ENCODE peak calls at places on chromosomes 13 and 19, in six cellular contexts. F is trophoblast cell, J is A549, W is left lung, D is neural progenitor cell, Z is esophagus squamous epithelium. X is an unnamed sample.

GRCh38 chr13:33751151-33751550 is 66.8 kb upstream of the RFC3 start:
- DNase-seq in F (peak; percentile 2), J (no peak), W (no peak), D (no peak), Z (no peak), X (no peak)

GRCh38 chr13:110548891-110549794 is 12.4 kb downstream of the RAB20 start:
- DNase-seq in F (peak; percentile 70), J (no peak), W (no peak), D (no peak), Z (no peak), X (no peak)

GRCh38 chr13:110625771-110626321 is 10.5 kb downstream of the NAXD start:
- DNase-seq in F (no peak), J (no peak), W (peak; percentile 65), D (no peak), Z (no peak), X (no peak)

GRCh38 chr19:16040642-16041041 is 35.7 kb upstream of the TPM4 start:
- DNase-seq in F (no peak), J (no peak), W (no peak), D (no peak), Z (no peak), X (no peak)

GRCh38 chr19:30180691-30181090 is 191.5 kb upstream of the ZNF536 start:
- DNase-seq in F (no peak), J (no peak), W (no peak), D (no peak), Z (no peak), X (no peak)

GRCh38 chr19:43525836-43526771 is 897 bp downstream of the ETHE1 start:
- DNase-seq in F (peak; percentile 48), J (no peak), W (no peak), D (peak; percentile 45), Z (no peak), X (no peak)

GRCh38 chr19:35977446-35978222 is 17.4 kb upstream of the SDHAF1 start:
- DNase-seq in F (no peak), J (peak; percentile 66), W (peak; percentile 49), D (peak; percentile 79), Z (no peak), X (no peak)

GRCh38 chr13:41456768-41457588 is at the start of gene RGCC:
- DNase-seq in F (peak; percentile 81), J (peak; percentile 36), W (peak; percentile 97), D (peak; percentile 87), Z (peak; percentile 24), X (peak; percentile 73)

GRCh38 chr19:44282846-44283245 is 22.0 kb downstream of the ZNF235 start:
- DNase-seq in F (no peak), J (no peak), W (no peak), D (no peak), Z (no peak), X (no peak)

GRCh38 chr19:14545716-14546082 is 16.3 kb downstream of the TECR start:
- DNase-seq in F (no peak), J (no peak), W (no peak), D (no peak), Z (no peak), X (no peak)
- H3K4me3 ChIP-seq in F (peak overlapping the region; percentile 23), J (no peak overlapping the region), W (no peak overlapping the region), D (no peak overlapping the region), Z (no peak overlapping the region), X (no peak overlapping the region)

DNA sequence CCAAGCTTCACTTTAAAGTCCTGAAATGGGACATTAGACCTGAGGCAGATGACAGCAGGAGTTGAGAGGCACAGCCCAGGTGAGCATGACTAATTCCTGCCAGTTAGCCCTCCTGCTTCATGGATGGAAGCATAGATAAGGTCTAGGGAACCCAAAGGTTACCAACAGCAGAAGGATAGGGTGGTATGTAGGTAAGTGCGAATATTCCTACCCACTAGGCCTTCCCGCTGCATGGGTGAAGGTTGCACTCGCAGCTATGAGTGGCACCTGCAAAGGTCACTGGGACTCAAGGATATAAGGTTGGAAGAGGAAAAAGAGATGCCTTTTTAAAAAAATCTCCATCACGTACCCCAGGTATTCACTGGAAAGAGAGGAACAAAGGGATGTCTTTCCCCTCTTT is 12.2 kb upstream of the MLLT1 start:
- DNase-seq in F (no peak), J (no peak), W (no peak), D (peak; percentile 26), Z (no peak), X (no peak)
- H3K9me3 ChIP-seq in F (peaks cover 41% of the 10 kb centered on the region), J (peaks cover 11% of the 10 kb centered on the region), W (peaks cover 11% of the 10 kb centered on the region), D (peaks cover 4% of the 10 kb centered on the region), Z (peaks cover 66% of the 10 kb centered on the region), X (peaks cover 2% of the 10 kb centered on the region)

DNA sequence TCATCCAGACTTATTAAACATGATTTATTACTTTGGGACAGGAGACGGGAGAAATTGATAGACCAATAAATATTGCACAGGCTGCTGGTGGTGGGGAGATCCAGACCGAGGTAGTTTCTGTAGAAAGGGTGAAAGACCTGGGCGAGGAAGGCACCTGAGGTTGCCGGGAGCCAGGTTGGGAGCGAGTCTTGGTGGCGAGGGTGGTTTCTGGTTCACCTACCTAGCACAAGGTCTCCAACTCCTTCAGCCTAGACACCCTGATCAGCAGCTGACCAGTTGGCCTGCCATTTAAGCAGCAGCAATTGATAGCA is 7.0 kb downstream of the EMP3 start:
- DNase-seq in F (no peak), J (no peak), W (no peak), D (no peak), Z (no peak), X (no peak)
- H3K4me3 ChIP-seq in F (no peak overlapping the region), J (peak overlapping the region; percentile 52), W (peak overlapping the region; percentile 45), D (peak overlapping the region; percentile 49), Z (peak overlapping the region; percentile 54), X (no peak overlapping the region)

GRCh38 chr13:30978981-30979956 is 46.8 kb downstream of the TEX26 start:
- DNase-seq in F (no peak), J (no peak), W (no peak), D (peak; percentile 83), Z (no peak), X (no peak)
- H3K9me3 ChIP-seq in F (no peaks in the 10 kb centered on the region), J (no peaks in the 10 kb centered on the region), W (no peaks in the 10 kb centered on the region), D (no peaks in the 10 kb centered on the region), Z (no peaks in the 10 kb centered on the region), X (peaks cover 2% of the 10 kb centered on the region)

GRCh38 chr13:43802511-43802910 is 15.7 kb upstream of the ENOX1 start:
- DNase-seq in F (no peak), J (no peak), W (no peak), D (no peak), Z (no peak), X (no peak)

GRCh38 chr13:43805071-43805468 is 18.3 kb upstream of the ENOX1 start:
- DNase-seq in F (peak; percentile 58), J (peak; percentile 55), W (no peak), D (no peak), Z (no peak), X (peak; percentile 69)

GRCh38 chr13:43800828-43801227 is 14.1 kb upstream of the ENOX1 start:
- DNase-seq in F (no peak), J (no peak), W (no peak), D (no peak), Z (no peak), X (no peak)

GRCh38 chr13:43805681-43806128 is 18.9 kb upstream of the ENOX1 start:
- DNase-seq in F (peak; percentile 51), J (peak; percentile 11), W (no peak), D (no peak), Z (no peak), X (no peak)

DNA sequence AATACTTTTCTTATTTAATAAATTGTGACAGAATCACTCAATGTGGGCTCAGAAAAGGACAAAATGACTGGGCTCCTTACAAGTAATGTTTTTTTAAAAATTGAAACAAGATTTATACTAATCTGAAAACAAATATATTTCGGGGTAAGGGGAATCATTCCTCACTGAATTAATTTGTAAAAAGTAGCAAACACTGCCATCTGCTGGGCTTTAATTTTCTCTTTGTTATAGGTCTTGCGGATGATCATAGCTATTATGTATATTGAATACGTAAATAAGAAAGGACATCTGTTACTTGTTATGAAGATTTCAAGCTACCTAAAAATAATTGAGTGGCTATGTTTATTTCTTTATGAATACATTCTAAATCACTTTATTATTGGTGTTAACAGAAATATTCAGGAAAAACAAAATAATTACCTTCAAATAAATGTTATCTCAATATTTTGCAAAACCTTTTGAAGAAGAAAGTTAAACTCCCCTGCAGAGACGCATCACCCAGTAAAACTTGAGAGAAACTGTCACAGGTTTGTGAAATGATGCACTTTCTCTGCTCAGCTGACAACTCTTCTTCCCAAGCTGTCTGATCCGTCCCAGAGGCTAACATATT is 17.8 kb upstream of the ENOX1 start:
- DNase-seq in F (peak; percentile 42), J (peak; percentile 9), W (no peak), D (peak; percentile 71), Z (no peak), X (no peak)
- H3K4me3 ChIP-seq in F (no peak overlapping the region), J (peak overlapping the region; percentile 24), W (no peak overlapping the region), D (no peak overlapping the region), Z (no peak overlapping the region), X (no peak overlapping the region)

GRCh38 chr13:108005231-108005630 is 210.1 kb downstream of the LIG4 start:
- DNase-seq in F (no peak), J (no peak), W (no peak), D (no peak), Z (no peak), X (no peak)
- H3K9me3 ChIP-seq in F (no peaks in the 10 kb centered on the region), J (no peaks in the 10 kb centered on the region), W (no peaks in the 10 kb centered on the region), D (no peaks in the 10 kb centered on the region), Z (no peaks in the 10 kb centered on the region), X (no peaks in the 10 kb centered on the region)

X was measured in MG63.